ENCODE peak calls at places on chromosomes 1 and 21, in eight cellular contexts. H, L, X, Y, A, D, T and O are unnamed samples.

GRCh38 chr1:119442756-119443155 is 27.8 kb downstream of the HSD3B2 start:
- DNase-seq in D (no peak), Y (no peak), L (no peak), A (no peak), X (no peak), T (no peak), H (no peak), O (no peak)

GRCh38 chr1:3890389-3891328 is 9.4 kb downstream of the C1orf174 start:
- DNase-seq in H (no peak), T (no peak), Y (no peak), A (no peak), D (no peak), X (no peak), L (no peak), O (no peak)

GRCh38 chr1:241828576-241828975 is 19.4 kb upstream of the EXO1 start:
- DNase-seq in Y (no peak), T (no peak), D (no peak), X (no peak), H (no peak), L (no peak), A (no peak), O (no peak)

GRCh38 chr1:62304515-62304914 is 14.7 kb downstream of the KANK4 start:
- DNase-seq in L (no peak), T (no peak), Y (no peak), D (no peak), X (no peak), H (no peak), A (no peak), O (no peak)

GRCh38 chr21:35268261-35268660 is 219.2 kb upstream of the RUNX1 start:
- DNase-seq in D (no peak), T (no peak), A (no peak), H (no peak), X (no peak), L (no peak), Y (no peak), O (no peak)

GRCh38 chr1:208154679-208155078 is 89.5 kb downstream of the PLXNA2 start:
- DNase-seq in T (peak; percentile 61), D (no peak), A (no peak), Y (no peak), X (peak; percentile 81), H (no peak), L (no peak), O (no peak)

GRCh38 chr1:24932284-24932683 is 2.2 kb upstream of the RUNX3 start:
- DNase-seq in A (peak; percentile 66), Y (no peak), H (no peak), D (peak; percentile 37), L (no peak), T (peak; percentile 77), X (peak; percentile 61), O (no peak)

GRCh38 chr1:161287482-161288054 is 22.2 kb downstream of the MPZ start:
- DNase-seq in D (no peak), X (no peak), A (no peak), Y (no peak), H (no peak), L (no peak), T (no peak), O (no peak)

GRCh38 chr1:15775706-15776105 is 17.1 kb downstream of the FBLIM1 start:
- DNase-seq in Y (no peak), A (no peak), D (no peak), L (no peak), X (no peak), T (no peak), H (no peak), O (no peak)

GRCh38 chr1:210801501-210801900 is 332.4 kb downstream of the KCNH1 start:
- DNase-seq in T (peak; percentile 19), A (no peak), D (no peak), H (no peak), X (no peak), L (no peak), Y (no peak), O (no peak)

GRCh38 chr21:27649746-27650145 is 682.9 kb upstream of the ADAMTS5 start:
- DNase-seq in X (no peak), H (no peak), A (no peak), T (no peak), L (no peak), Y (no peak), D (no peak), O (no peak)

GRCh38 chr1:39409055-39409816 is 82.2 kb upstream of the BMP8A start:
- DNase-seq in H (no peak), D (peak; percentile 65), Y (no peak), X (peak; percentile 43), L (no peak), A (peak; percentile 58), T (peak; percentile 59), O (no peak)

GRCh38 chr1:39412079-39412478 is 79.4 kb upstream of the BMP8A start:
- DNase-seq in Y (no peak), T (no peak), A (no peak), D (no peak), L (no peak), H (no peak), X (no peak), O (no peak)

GRCh38 chr1:39412892-39413291 is 78.5 kb upstream of the BMP8A start:
- DNase-seq in L (no peak), X (no peak), D (no peak), H (no peak), T (no peak), A (no peak), Y (no peak), O (no peak)

GRCh38 chr1:39411526-39411925 is 79.9 kb upstream of the BMP8A start:
- DNase-seq in Y (no peak), T (no peak), L (no peak), D (no peak), X (no peak), H (no peak), A (no peak), O (no peak)

GRCh38 chr1:39410915-39411436 is 80.5 kb upstream of the BMP8A start:
- DNase-seq in X (peak; percentile 81), T (peak; percentile 77), Y (peak; percentile 86), L (no peak), A (peak; percentile 74), H (peak; percentile 39), D (peak; percentile 76), O (peak; percentile 67)
- TF ChIP-seq CTCF in X (peak; percentile 51), T (peak; percentile 39), Y (peak; percentile 91), L (peak; percentile 79), A (peak; percentile 57), H (peak; percentile 55), D (peak; percentile 84), O (peak; percentile 84)

DNA sequence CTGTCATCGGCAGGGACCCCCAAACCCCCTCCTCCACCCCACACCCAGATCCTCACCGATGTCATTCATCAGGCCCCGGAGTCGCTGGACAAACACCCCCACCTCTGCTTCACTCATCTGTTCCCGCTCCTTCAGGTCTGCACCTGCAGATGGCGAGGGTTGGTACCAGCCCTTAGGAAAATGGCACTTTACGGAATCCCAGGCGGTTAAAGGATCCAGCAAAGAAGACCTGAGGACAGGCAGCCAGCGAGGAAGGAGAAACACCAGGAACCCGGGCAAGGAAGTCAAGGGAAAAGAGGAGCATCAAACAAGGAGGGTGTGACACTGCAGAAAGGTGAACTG is 13.8 kb downstream of the ECHDC2 start:
- DNase-seq in T (no peak), Y (no peak), H (no peak), D (no peak), A (no peak), L (no peak), X (no peak), O (no peak)
- TF ChIP-seq CTCF in T (no peak), Y (no peak), H (no peak), D (no peak), A (no peak), L (no peak), X (no peak), O (no peak)

DNA sequence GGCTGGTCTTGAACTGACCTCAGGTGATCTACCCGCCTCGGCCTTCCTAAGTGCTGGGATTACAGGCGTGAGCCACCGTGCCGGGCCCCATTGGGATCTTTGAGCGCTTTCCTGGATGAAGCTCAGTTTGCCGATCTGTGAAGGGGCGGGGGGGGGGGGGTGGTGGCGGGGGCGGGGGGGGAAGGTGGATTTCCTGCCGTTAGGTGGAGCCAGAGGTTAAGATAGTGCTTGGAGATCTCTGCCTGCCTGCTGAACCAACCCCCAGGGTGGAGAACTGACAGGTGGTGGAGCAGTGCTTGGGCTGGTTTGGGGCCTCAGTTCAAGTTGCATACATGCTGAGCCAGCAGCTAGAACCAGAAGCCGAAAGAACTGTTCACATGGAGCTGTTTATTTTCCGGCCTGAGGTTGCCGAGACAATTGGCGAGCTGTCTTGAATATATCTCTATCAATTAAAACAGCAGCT is 1.7 kb downstream of the TMCC2 start:
- DNase-seq in A (peak; percentile 25), Y (no peak), T (peak; percentile 62), X (peak; percentile 57), H (peak; percentile 43), D (peak; percentile 64), L (no peak), O (no peak)
- TF ChIP-seq CTCF in A (no peak), Y (peak; percentile 16), T (no peak), X (no peak), H (no peak), D (peak; percentile 50), L (no peak), O (peak; percentile 37)

DNA sequence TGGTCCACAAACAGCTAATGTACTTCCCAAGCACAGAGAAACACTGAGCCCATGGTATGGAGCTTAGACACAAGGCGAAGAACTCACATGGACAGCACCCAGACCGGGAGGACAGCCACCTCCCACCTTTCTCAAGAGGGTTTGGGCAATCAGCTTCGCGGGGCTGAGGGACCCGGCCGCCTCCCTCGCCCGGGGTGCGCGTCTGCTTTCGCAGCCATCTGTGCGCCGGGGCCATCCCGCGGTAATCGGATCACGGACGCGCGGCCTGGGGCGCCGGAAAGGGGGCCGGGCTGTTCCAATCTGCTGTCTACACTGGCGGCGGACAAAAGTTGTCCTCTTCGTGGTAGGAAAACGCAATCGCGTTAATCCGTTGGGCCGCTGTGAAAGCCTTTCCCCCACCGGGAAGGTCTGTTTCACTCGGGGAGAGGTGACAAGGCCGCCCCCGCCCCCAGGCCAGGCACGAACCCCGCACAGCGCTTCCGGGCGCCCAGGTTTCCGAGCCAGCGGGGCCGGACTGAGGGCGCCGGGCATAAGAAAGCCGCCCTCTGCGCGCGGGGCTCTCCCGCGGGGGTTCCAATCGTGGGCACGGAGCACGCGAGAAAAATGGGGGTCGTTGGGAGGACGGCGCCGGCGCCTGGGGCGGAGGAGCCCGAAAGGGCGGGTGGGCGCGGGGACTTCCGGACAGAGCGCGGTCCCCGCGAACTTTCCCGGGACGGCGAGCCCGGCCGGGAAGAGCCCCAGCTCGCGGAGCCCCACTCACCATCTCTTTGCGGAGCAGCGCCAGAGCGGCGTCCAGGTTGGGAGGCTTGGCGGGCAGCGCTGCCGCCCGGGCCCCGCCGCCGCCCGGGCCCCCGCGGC is 664 bp downstream of the FAM89A start:
- DNase-seq in A (peak; percentile 44), T (peak; percentile 61), D (peak; percentile 27), X (no peak), L (no peak), H (peak; percentile 16), Y (no peak), O (no peak)
- TF ChIP-seq CTCF in A (no peak), T (no peak), D (no peak), X (no peak), L (no peak), H (no peak), Y (no peak), O (no peak)